ENCODE peak calls at places on chromosomes 5 and 9, in five cellular contexts. E, X, Q, B and A are unnamed samples.

GRCh38 chr9:128339761-128340690 is at the start of gene SLC27A4:
- DNase-seq in E (peak), X (peak), B (peak), Q (peak), A (peak)

GRCh38 chr9:84647699-84648098 is 21.8 kb upstream of the NTRK2 start:
- DNase-seq in X (no peak), E (no peak), Q (no peak), B (no peak), A (no peak)

GRCh38 chr5:39015743-39016586 is 58.2 kb downstream of the RICTOR start:
- DNase-seq in E (no peak), B (no peak), X (no peak), Q (peak), A (no peak)

GRCh38 chr5:100827481-100827889 is 75.6 kb downstream of the ST8SIA4 start:
- DNase-seq in B (no peak), Q (no peak), E (no peak), X (no peak), A (no peak)

GRCh38 chr5:10656176-10656830 is 92.4 kb downstream of the ANKRD33B start:
- DNase-seq in X (no peak), B (no peak), Q (no peak), E (no peak), A (no peak)

GRCh38 chr5:44862808-44863207 is 54.1 kb downstream of the MRPS30 start:
- DNase-seq in E (no peak), X (no peak), Q (no peak), B (no peak), A (no peak)

GRCh38 chr9:36187414-36187813 is 3.3 kb upstream of the CLTA start:
- DNase-seq in B (no peak), E (no peak), Q (no peak), X (no peak), A (peak)

GRCh38 chr9:134778841-134779411 is 101.7 kb upstream of the FCN2 start:
- DNase-seq in E (peak), X (peak), Q (peak), B (peak), A (no peak)

GRCh38 chr9:137113385-137114159 is 961 bp downstream of the DPP7 start:
- DNase-seq in B (peak), E (peak), X (peak), Q (no peak), A (no peak)

GRCh38 chr5:138981606-138982005 is 106.5 kb upstream of the LRRTM2 start:
- DNase-seq in E (no peak), X (no peak), B (no peak), Q (no peak), A (no peak)

GRCh38 chr5:141945511-141946024 is 12.4 kb downstream of the PCDH12 start:
- DNase-seq in Q (no peak), B (peak), X (peak), E (no peak), A (no peak)
- TF ChIP-seq YY1 in Q (no peak), B (no peak), X (no peak), E (no peak), A (no peak)

GRCh38 chr5:54719384-54720306 is 202.1 kb downstream of the SNX18 start:
- DNase-seq in X (no peak), B (peak), E (no peak), Q (no peak), A (no peak)
- TF ChIP-seq GABPA in X (no peak), B (no peak), E (no peak), Q (no peak), A (no peak)

GRCh38 chr9:105993051-105993854 is 298.9 kb downstream of the TMEM38B start:
- DNase-seq in E (no peak), X (no peak), Q (no peak), B (no peak), A (no peak)
- TF ChIP-seq YY1 in E (no peak), X (no peak), Q (no peak), B (no peak), A (no peak)

GRCh38 chr9:90099262-90099982 is 494.6 kb downstream of the GADD45G start:
- DNase-seq in X (peak), E (no peak), Q (peak), B (no peak), A (no peak)
- TF ChIP-seq GABPA in X (no peak), E (no peak), Q (no peak), B (no peak), A (no peak)

GRCh38 chr9:27717991-27718390 is 144.7 kb upstream of the C9orf72 start:
- DNase-seq in Q (no peak), X (no peak), E (no peak), B (no peak), A (no peak)

GRCh38 chr9:27715651-27716050 is 142.4 kb upstream of the C9orf72 start:
- DNase-seq in B (no peak), E (no peak), X (no peak), Q (no peak), A (no peak)

GRCh38 chr9:27714388-27714787 is 141.1 kb upstream of the C9orf72 start:
- DNase-seq in X (peak), Q (no peak), B (no peak), E (peak), A (no peak)

GRCh38 chr9:27711241-27711640 is 138.0 kb upstream of the C9orf72 start:
- DNase-seq in Q (no peak), B (no peak), X (no peak), E (no peak), A (no peak)

DNA sequence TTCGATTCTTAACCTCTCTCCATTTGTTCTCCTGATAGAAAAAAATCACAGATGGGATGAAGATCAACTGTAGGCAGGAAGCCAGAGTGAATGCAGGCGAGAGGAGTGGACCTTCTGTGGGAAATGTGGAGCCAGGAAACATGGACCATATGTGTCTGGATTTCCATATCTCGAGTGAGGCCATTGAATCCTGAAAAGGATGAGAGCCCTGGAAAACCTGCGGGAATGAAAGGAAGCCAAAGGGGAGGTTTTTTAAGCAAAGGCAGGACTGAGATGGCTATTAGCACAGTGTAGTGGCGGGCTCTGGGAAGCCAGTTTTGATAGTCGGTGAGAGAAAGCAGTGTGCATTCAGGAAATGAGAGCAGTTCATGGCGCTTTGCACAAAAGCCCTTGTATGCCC is 139.5 kb upstream of the C9orf72 start:
- DNase-seq in B (no peak), X (no peak), E (no peak), Q (no peak), A (no peak)
- TF ChIP-seq YY1 in B (no peak), X (no peak), E (no peak), Q (no peak), A (no peak)

GRCh38 chr5:150804388-150804787 is 25.8 kb downstream of the SMIM3 start:
- DNase-seq in Q (no peak), B (no peak), E (no peak), X (no peak), A (no peak)

GRCh38 chr5:150797384-150797783 is 18.8 kb downstream of the SMIM3 start:
- DNase-seq in X (no peak), E (no peak), B (no peak), Q (no peak), A (no peak)

GRCh38 chr5:150801117-150801927 is 22.8 kb downstream of the SMIM3 start:
- DNase-seq in B (peak), X (peak), E (peak), Q (peak), A (no peak)
- TF ChIP-seq GABPA in B (no peak), X (no peak), E (no peak), Q (no peak), A (no peak)

DNA sequence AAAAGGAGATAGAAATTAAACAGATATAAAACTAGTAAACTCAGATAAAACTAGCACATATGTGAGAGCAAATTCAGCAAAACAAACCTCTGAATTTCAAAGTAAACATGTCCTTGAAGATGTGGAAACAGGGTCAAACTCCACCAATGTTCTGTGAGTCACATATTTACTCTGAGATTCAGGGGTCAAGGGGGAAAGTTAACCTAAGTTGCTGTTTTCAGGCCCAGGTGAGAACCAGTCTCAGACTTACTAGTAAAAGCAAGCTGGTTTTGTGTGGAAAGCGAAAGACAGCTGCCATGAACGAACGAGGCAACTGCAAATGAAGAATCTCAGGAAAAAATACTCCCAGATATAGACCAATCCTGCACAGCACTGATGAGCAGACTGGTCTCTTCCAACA is 29.0 kb downstream of the PSMB7 start:
- DNase-seq in Q (peak), X (no peak), B (no peak), E (no peak), A (no peak)
- TF ChIP-seq YY1 in Q (peak), X (no peak), B (no peak), E (no peak), A (no peak)

DNA sequence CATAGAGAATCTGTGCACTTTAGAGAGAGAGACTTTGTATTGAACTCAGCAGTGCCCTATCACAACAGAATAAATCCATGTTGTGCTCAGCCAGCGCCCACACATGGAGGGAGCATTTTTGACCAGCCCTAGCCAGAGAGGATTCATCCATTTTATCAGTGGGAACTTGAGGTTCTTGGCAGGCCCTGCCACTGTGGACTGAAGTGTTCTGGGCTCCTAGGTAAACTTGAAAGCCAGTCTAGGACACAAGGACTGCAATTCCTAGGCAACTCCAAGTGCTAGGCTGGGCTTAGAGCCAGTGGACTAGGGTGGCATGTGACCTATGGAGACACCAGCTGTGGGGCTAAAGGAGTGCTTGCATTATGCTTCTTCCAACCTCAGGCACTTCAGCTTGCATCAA is 523.5 kb downstream of the CDH12 start:
- DNase-seq in B (no peak), E (no peak), Q (no peak), X (no peak), A (no peak)
- TF ChIP-seq GABPA in B (no peak), E (no peak), Q (no peak), X (no peak), A (no peak)